ENCODE peak calls at places on chromosomes 6 and 20, in eight cellular contexts. G is GM23248; E is BE2C; V is adipocyte; Y is NCI-H2029 treated with DMSO at 0.1 percent for 48 hours; W is HS-5; O is stimulated activated CD8-positive, alpha-beta memory T cell treated with anti-CD3 and anti-CD28 coated beads, Interleukin-7, amount 100 ng/mL, for 1 hour; T is NCI-H146. B is an unnamed sample.

GRCh38 chr6:41785689-41786450 is 1.6 kb upstream of the TOMM6 start:
- DNase-seq in G (peak), E (peak), V (peak), Y (no peak), W (no peak), O (no peak), T (peak), B (no peak)

GRCh38 chr20:37395921-37396519 is 50.1 kb downstream of the SRC start:
- DNase-seq in G (no peak), E (peak), V (no peak), Y (no peak), W (no peak), O (no peak), T (no peak), B (no peak)

GRCh38 chr6:41408982-41409381 is 73.6 kb downstream of the NCR2 start:
- DNase-seq in G (no peak), E (no peak), V (no peak), Y (no peak), W (no peak), O (no peak), T (no peak), B (no peak)

GRCh38 chr20:64169089-64169560 is 4.9 kb downstream of the MYT1 start:
- DNase-seq in G (no peak), E (no peak), V (no peak), Y (no peak), W (no peak), O (no peak), T (no peak), B (no peak)

GRCh38 chr20:50282592-50283241 is 92.1 kb downstream of the CEBPB start:
- DNase-seq in G (no peak), E (no peak), V (no peak), Y (no peak), W (no peak), O (no peak), T (no peak), B (no peak)

GRCh38 chr6:31098449-31098938 is 13.9 kb downstream of the C6orf15 start:
- DNase-seq in G (no peak), E (no peak), V (no peak), Y (no peak), W (no peak), O (no peak), T (no peak), B (no peak)

GRCh38 chr6:33747823-33748222 is 1.1 kb upstream of the IP6K3 start:
- DNase-seq in G (no peak), E (no peak), V (no peak), Y (no peak), W (no peak), O (no peak), T (no peak), B (no peak)

GRCh38 chr20:61942526-61942925 is 123.2 kb downstream of the TAF4 start:
- DNase-seq in G (no peak), E (no peak), V (no peak), Y (no peak), W (no peak), O (no peak), T (no peak), B (no peak)

GRCh38 chr20:36521526-36521925 is 19.8 kb upstream of the MYL9 start:
- DNase-seq in G (no peak), E (no peak), V (no peak), Y (no peak), W (no peak), O (no peak), T (no peak), B (no peak)

GRCh38 chr20:17505664-17506517 is 25.3 kb downstream of the BFSP1 start:
- DNase-seq in G (peak), E (no peak), V (peak), Y (no peak), W (no peak), O (no peak), T (no peak), B (no peak)

GRCh38 chr6:44100088-44100550 is 27.1 kb downstream of the MRPL14 start:
- DNase-seq in G (peak), E (peak), V (peak), Y (no peak), W (no peak), O (no peak), T (no peak), B (peak)

GRCh38 chr20:682123-682522 is 6.5 kb upstream of the SCRT2 start:
- DNase-seq in G (no peak), E (no peak), V (no peak), Y (no peak), W (no peak), O (no peak), T (no peak), B (no peak)